ENCODE peak calls at places on chromosomes 5 and 9, in ten cellular contexts. D is heart right ventricle, K is body of pancreas, W is WTC11, H is upper lobe of right lung, L is left ventricle myocardium inferior, B is H9, Z is fibroblast of mammary gland, X is testis, V is progenitor cell of endocrine pancreas. N is an unnamed sample.

GRCh38 chr9:134130503-134131375 is 5.1 kb upstream of the WDR5 start:
- DNase-seq in W (peak), V (peak), D (peak), H (peak), K (peak), L (peak), B (peak), X (peak), Z (no peak), N (no peak)

GRCh38 chr9:88651682-88652633 is 117.0 kb downstream of the NXNL2 start:
- DNase-seq in X (peak), V (no peak), B (no peak), W (no peak), H (no peak), L (peak), Z (peak), D (peak), K (peak), N (peak)

GRCh38 chr5:125326114-125326513 is 579.7 kb upstream of the ZNF608 start:
- DNase-seq in W (no peak), V (no peak), X (no peak), B (no peak), K (peak), Z (peak), D (no peak), L (peak), H (no peak), N (peak)

GRCh38 chr9:114902773-114903589 is 27.4 kb downstream of the TNFSF8 start:
- DNase-seq in V (no peak), L (no peak), D (no peak), X (no peak), W (no peak), H (no peak), K (no peak), Z (no peak), B (no peak), N (peak)

GRCh38 chr5:176352116-176352878 is 9.3 kb downstream of the KIAA1191 start:
- DNase-seq in W (no peak), B (no peak), K (no peak), X (no peak), H (no peak), D (no peak), V (no peak), L (no peak), Z (no peak), N (peak)

GRCh38 chr5:133051117-133051546 is 681 bp upstream of the HSPA4 start:
- DNase-seq in K (peak), B (no peak), X (no peak), V (no peak), D (no peak), Z (no peak), H (no peak), L (no peak), W (no peak), N (no peak)

GRCh38 chr5:56279979-56280378 is 46.8 kb upstream of the ANKRD55 start:
- DNase-seq in K (no peak), V (no peak), H (no peak), D (no peak), X (no peak), Z (peak), L (no peak), B (peak), W (no peak), N (peak)

GRCh38 chr5:31470608-31471007 is 61.3 kb downstream of the DROSHA start:
- DNase-seq in W (no peak), B (no peak), D (peak), L (peak), H (no peak), K (no peak), X (peak), Z (peak), V (no peak), N (peak)

GRCh38 chr9:128142061-128142460 is 7.2 kb upstream of the LCN2 start:
- DNase-seq in K (no peak), X (no peak), V (no peak), W (no peak), B (no peak), Z (no peak), H (no peak), L (no peak), D (peak), N (no peak)

GRCh38 chr5:5340206-5340729 is 82.2 kb upstream of the ICE1 start:
- DNase-seq in W (peak), X (peak), L (peak), K (peak), V (no peak), B (peak), H (no peak), D (peak), Z (peak), N (peak)

GRCh38 chr5:10387690-10388089 is 34.2 kb downstream of the MARCHF6 start:
- DNase-seq in V (no peak), X (no peak), H (no peak), D (no peak), Z (peak), B (no peak), W (no peak), K (no peak), L (no peak), N (peak)

GRCh38 chr5:133259199-133259997 is 207.6 kb downstream of the HSPA4 start:
- DNase-seq in X (no peak), L (no peak), Z (no peak), K (no peak), W (no peak), H (no peak), D (no peak), V (no peak), B (no peak), N (no peak)

GRCh38 chr9:93061791-93062299 is 3.3 kb downstream of the SUSD3 start:
- DNase-seq in K (no peak), H (no peak), V (no peak), L (no peak), X (peak), D (no peak), Z (no peak), B (peak), W (peak), N (no peak)

GRCh38 chr9:99103909-99104458 is 929 bp upstream of the TGFBR1 start:
- DNase-seq in Z (peak), W (no peak), X (peak), D (peak), L (peak), V (no peak), K (no peak), B (no peak), H (no peak), N (peak)

GRCh38 chr9:70389642-70390266 is 24.7 kb downstream of the KLF9 start:
- DNase-seq in B (no peak), X (no peak), K (no peak), W (no peak), V (no peak), Z (peak), L (no peak), H (no peak), D (no peak), N (peak)

GRCh38 chr9:96006296-96006890 is 130.9 kb downstream of the ERCC6L2 start:
- DNase-seq in V (no peak), B (no peak), L (no peak), H (no peak), X (no peak), Z (no peak), D (no peak), W (no peak), K (no peak), N (no peak)

GRCh38 chr9:96009223-96009602 is 133.7 kb downstream of the ERCC6L2 start:
- DNase-seq in K (no peak), X (no peak), H (no peak), L (no peak), Z (no peak), D (no peak), B (no peak), V (no peak), W (no peak), N (no peak)

GRCh38 chr9:96009690-96010477 is 134.4 kb downstream of the ERCC6L2 start:
- DNase-seq in B (no peak), V (no peak), Z (peak), X (no peak), H (no peak), D (no peak), L (no peak), W (no peak), K (no peak), N (peak)

GRCh38 chr9:96006961-96007360 is 131.5 kb downstream of the ERCC6L2 start:
- DNase-seq in X (no peak), W (no peak), H (no peak), V (no peak), Z (peak), K (no peak), B (no peak), L (no peak), D (no peak), N (peak)

GRCh38 chr9:96008502-96009222 is 133.2 kb downstream of the ERCC6L2 start:
- DNase-seq in Z (peak), B (no peak), D (no peak), V (no peak), X (no peak), K (no peak), L (no peak), H (no peak), W (no peak), N (peak)
- TF ChIP-seq CTCF in Z (no peak), B (no peak), D (no peak), V (no peak), X (no peak), K (no peak), L (no peak), H (no peak), W (no peak), N (peak)

GRCh38 chr5:174419523-174420132 is 304.8 kb upstream of the MSX2 start:
- DNase-seq in V (peak), H (peak), Z (peak), X (peak), D (peak), L (peak), B (peak), W (peak), K (peak), N (peak)
- TF ChIP-seq CTCF in V (peak), H (peak), Z (peak), X (peak), D (peak), L (peak), B (peak), W (peak), K (peak), N (peak)

GRCh38 chr9:132412089-132412488 is 2.1 kb downstream of the CFAP77 start:
- DNase-seq in B (peak), Z (peak), D (no peak), L (no peak), H (no peak), W (peak), K (no peak), V (peak), X (no peak), N (peak)
- TF ChIP-seq CTCF in B (peak), Z (peak), D (peak), L (peak), H (peak), W (peak), K (no peak), V (peak), X (peak), N (peak)

GRCh38 chr9:135478858-135479468 is 619 bp upstream of the PPP1R26 start:
- DNase-seq in X (peak), D (no peak), K (peak), W (peak), B (peak), V (peak), H (peak), L (no peak), Z (peak), N (no peak)
- TF ChIP-seq CTCF in X (no peak), D (no peak), K (no peak), W (no peak), B (no peak), V (peak), H (peak), L (peak), Z (no peak), N (peak)

GRCh38 chr5:81192351-81192750 is 40.8 kb upstream of the CKMT2 start:
- DNase-seq in Z (no peak), B (peak), H (no peak), V (no peak), X (no peak), L (no peak), D (no peak), K (no peak), W (peak), N (no peak)
- TF ChIP-seq CTCF in Z (no peak), B (peak), H (no peak), V (no peak), X (no peak), L (no peak), D (no peak), K (no peak), W (no peak), N (no peak)

DNA sequence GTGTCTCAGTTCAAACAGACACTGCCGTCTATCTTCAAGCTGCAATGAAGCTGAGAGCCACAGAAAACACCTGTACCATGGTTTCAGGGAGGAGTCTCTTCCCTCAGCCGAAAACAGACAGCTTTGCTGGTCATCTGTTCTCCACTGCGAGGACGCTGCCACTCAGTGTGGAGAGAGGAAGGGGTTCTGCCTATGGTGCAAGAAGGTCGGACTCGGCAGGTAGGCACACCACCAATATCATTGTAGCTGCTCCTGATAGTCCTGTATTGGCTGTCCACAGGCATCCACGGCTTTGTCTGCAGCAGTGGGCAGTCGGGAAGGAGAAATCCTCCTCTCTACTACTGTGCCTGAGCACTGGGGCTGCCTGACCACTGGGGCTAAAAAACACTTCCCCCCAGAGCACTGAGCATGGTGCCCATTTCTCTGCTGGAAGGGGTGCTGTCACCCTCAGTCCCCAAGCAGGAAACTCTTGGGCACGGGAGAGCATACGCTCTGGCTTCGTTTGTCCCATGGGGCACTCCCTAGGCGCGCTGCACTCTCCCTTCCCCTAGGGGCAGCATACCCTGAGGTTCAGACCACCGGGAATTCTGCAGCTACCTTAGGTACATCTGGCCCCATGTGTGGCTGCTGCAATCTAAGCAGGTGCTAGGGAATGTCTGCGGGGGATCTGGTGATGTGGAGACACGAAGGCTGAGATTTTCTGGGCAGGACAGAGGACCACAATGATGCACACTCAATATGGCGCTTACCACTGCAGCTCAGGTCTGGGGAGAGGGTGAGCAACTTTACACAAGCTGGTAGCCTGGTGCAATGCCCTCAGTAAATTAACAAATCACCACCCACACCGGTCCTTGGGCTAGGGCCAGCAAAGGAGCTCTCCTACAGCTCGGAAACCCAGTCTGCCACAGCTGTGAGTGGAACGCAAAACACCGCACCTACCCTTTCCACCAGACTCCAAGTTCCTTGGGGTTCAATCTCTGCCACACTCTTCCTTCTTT is 880.9 kb upstream of the SEMA6A start:
- DNase-seq in D (no peak), X (peak), Z (no peak), H (peak), L (no peak), K (peak), W (peak), V (peak), B (peak), N (no peak)
- TF ChIP-seq CTCF in D (no peak), X (peak), Z (peak), H (peak), L (peak), K (peak), W (peak), V (peak), B (peak), N (peak)

GRCh38 chr9:137589441-137590122 is 730 bp downstream of the ZMYND19 start:
- DNase-seq in V (no peak), X (no peak), B (no peak), Z (no peak), K (peak), D (no peak), L (no peak), H (no peak), W (no peak), N (peak)

GRCh38 chr9:137592767-137593166 is 2.5 kb upstream of the ZMYND19 start:
- DNase-seq in K (peak), D (no peak), W (no peak), Z (no peak), L (no peak), B (no peak), V (no peak), H (peak), X (no peak), N (no peak)

GRCh38 chr9:137590123-137590468 is 216 bp downstream of the ZMYND19 start:
- DNase-seq in K (no peak), B (no peak), Z (no peak), H (no peak), D (no peak), V (no peak), X (no peak), W (no peak), L (no peak), N (no peak)

GRCh38 chr9:137588891-137589290 is 1.4 kb downstream of the ZMYND19 start:
- DNase-seq in B (no peak), V (no peak), K (no peak), Z (peak), X (no peak), L (no peak), W (no peak), D (no peak), H (no peak), N (no peak)

GRCh38 chr9:137590469-137591383 is at the start of gene ZMYND19:
- DNase-seq in B (peak), H (peak), D (peak), W (peak), V (peak), L (peak), K (peak), X (peak), Z (peak), N (peak)
- TF ChIP-seq CTCF in B (no peak), H (no peak), D (no peak), W (no peak), V (no peak), L (peak), K (no peak), X (no peak), Z (no peak), N (no peak)

N was measured in choroid plexus epithelial cell.